ENCODE peak calls at places on chromosomes 16 and 17, in four cellular contexts. J is body of pancreas, H is psoas muscle, F is upper lobe of right lung. N is an unnamed sample.

GRCh38 chr16:77169650-77170236 is 21.2 kb upstream of the MON1B start:
- DNase-seq in J (peak; percentile 60), H (no peak), F (no peak), N (peak; percentile 37)

GRCh38 chr16:25692734-25693508 is 1.2 kb downstream of the HS3ST4 start:
- DNase-seq in J (no peak), H (no peak), F (no peak), N (no peak)

GRCh38 chr17:65131946-65132345 is 5.2 kb upstream of the RGS9 start:
- DNase-seq in J (no peak), H (no peak), F (no peak), N (no peak)

GRCh38 chr17:67093348-67093747 is 49.0 kb downstream of the CACNG1 start:
- DNase-seq in J (no peak), H (no peak), F (no peak), N (no peak)

GRCh38 chr17:81666092-81666341 is 388 bp downstream of the OXLD1 start:
- DNase-seq in J (no peak), H (no peak), F (no peak), N (no peak)

GRCh38 chr16:48538746-48539484 is 71.1 kb downstream of the N4BP1 start:
- DNase-seq in J (peak; percentile 28), H (no peak), F (no peak), N (no peak)

GRCh38 chr16:88631384-88631783 is 7.0 kb upstream of the IL17C start:
- DNase-seq in J (no peak), H (no peak), F (no peak), N (no peak)

GRCh38 chr17:63702223-63702577 is 2.3 kb upstream of the LIMD2 start:
- DNase-seq in J (no peak), H (no peak), F (peak; percentile 68), N (no peak)

GRCh38 chr17:48632579-48633265 is 6.6 kb upstream of the HOXB9 start:
- DNase-seq in J (no peak), H (no peak), F (no peak), N (no peak)

GRCh38 chr17:67211742-67212141 is 33.3 kb downstream of the HELZ start:
- DNase-seq in J (no peak), H (no peak), F (no peak), N (no peak)

GRCh38 chr16:67967183-67967955 is 1.1 kb downstream of the SLC12A4 start:
- DNase-seq in J (no peak), H (no peak), F (no peak), N (no peak)

GRCh38 chr16:85718682-85719081 is 29.9 kb upstream of the GINS2 start:
- DNase-seq in J (peak; percentile 38), H (no peak), F (no peak), N (no peak)

GRCh38 chr16:81666102-81666501 is 113.0 kb upstream of the PLCG2 start:
- DNase-seq in J (no peak), H (no peak), F (no peak), N (no peak)

GRCh38 chr17:69762359-69762758 is 312.7 kb upstream of the KCNJ16 start:
- DNase-seq in J (no peak), H (no peak), F (no peak), N (no peak)
- H3K27ac ChIP-seq in J (no peak overlapping the region), H (no peak overlapping the region), F (no peak overlapping the region), N (no peak overlapping the region)

DNA sequence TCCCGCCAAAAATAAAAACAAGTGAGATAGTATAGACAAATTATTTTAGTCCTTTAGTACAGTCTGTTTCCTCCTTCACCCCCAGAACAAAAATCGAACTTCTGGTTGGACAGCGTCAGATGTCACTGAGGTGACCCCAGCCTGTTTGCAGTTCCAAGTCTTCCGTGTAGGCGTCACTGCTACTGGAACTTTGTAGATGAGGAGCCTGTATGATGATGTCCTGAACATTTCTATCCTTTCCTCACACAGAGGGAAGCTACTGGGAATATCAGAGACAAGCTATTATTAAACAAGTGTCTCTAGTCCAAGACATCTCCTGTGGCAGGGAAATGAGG is 924 bp upstream of the VEZF1 start:
- DNase-seq in J (peak; percentile 43), H (no peak), F (no peak), N (no peak)
- H3K4me3 ChIP-seq in J (no peak overlapping the region), H (peak overlapping the region; percentile 86), F (peak overlapping the region; percentile 83), N (peak overlapping the region; percentile 97)

DNA sequence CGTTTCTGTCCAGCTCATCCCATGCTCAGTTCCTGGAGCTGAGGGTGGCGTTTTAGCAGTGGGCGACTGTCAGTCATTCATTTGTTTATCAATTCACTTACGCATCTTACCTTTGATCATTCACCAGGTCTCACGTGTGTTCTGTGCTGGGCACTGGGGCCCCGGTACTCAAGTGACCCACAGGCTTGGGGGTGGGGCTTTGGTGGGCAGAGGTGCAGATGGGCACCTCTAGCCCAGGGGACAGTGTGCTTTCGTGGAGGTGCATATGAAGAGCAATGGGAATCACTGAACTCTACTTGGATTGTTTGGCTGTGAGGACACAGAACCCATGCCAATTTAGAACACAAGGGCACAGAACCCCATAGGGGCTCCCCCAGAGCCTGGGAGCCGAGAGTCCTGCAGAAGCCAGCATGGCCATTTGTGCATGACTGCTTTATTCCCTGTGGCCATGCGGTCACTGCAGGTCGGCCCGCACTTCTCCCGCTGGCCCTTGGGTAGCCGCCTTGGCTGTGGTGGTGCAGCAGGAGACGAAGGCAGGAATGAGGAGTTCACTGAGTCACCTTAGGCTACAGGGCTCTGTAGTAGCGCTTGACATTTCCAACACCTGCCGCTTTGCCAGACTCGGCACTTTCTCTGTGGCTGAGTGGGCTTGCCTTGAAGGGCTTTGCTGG is 144.6 kb downstream of the SNX29 start:
- DNase-seq in J (no peak), H (no peak), F (peak; percentile 46), N (no peak)
- H3K4me1 ChIP-seq in J (no peaks in the 10 kb centered on the region), H (peaks cover 7% of the 10 kb centered on the region), F (no peaks in the 10 kb centered on the region), N (no peaks in the 10 kb centered on the region)

DNA sequence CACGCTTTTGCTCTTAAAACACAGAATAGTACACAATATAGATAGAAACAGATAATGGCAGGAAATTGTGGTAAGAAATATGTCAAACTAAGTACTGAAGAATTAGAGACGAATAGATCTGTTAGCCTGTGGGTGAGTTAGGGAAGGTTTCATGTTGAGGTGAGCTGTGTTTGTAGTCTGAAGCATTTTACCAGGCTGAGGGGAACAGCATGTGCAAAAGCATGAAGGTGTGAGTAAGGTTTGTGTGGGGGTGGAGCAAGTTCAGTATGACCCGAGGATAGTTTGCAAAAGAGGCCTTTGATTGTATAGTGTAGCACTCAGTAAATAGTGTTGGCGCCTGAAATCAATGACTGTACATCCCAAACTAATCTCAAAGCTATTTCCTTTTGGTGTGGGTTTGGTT is 13.8 kb downstream of the IGSF6 start:
- DNase-seq in J (no peak), H (no peak), F (no peak), N (no peak)
- H3K27ac ChIP-seq in J (no peak overlapping the region), H (no peak overlapping the region), F (no peak overlapping the region), N (no peak overlapping the region)

DNA sequence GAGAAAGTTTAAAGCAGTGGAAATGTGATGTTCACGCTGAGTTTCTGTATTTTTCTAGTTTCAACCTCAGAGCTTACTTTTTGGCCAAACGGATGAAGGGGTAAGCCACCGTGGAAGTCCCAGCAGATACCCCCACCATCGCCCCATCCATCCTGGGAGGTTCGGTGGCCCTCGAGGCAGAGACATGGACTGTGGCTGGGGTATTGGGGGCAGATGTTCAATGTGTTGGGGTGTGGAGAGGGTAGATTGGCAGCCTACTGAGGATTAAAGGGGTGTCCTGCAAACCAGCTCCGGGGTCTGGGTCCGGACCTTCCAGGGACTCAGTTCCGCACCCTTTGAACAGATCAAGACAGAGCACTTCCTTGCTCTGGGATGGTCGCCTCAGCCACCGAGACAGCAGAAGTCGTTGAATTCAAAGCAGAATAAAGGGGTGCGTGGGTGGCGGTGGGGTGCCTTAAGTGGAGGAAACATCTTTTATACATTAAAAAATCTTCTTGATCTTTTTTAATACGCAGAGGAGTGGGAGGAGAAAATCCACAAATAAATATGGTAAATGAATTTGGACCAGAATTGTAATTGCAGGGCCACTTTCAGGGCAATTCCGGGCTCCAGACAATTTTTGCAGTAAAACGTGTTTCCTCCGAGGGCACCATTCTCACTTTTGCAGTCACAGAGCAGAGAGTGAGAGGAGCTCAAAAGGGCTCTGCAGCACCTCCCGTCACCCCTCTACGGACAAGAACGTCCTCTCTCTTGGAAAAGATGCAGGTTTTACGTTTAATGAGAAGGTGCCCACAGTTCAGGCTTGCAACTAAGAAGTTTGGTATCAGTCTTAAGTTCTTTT is 8.2 kb upstream of the CBX8 start:
- DNase-seq in J (no peak), H (no peak), F (no peak), N (no peak)
- H3K4me3 ChIP-seq in J (no peak overlapping the region), H (no peak overlapping the region), F (no peak overlapping the region), N (no peak overlapping the region)

DNA sequence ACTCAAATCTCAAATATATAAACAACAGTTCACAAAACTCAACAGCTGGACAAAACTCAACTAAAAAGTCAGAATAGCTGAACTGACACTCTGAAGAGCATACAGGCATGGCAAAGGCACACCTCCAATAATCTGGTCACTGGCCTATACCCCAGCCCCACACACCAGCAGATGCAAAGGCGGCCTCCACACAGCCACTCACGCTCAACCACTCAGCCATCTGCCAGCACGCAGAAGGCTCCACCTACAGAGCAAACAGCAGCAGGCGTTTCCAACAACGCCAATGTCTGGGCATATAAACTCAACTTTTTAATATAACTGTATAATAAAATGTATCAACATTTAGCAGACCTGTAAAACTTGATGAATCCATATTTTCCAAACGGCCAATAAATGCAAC is 17.2 kb downstream of the USP7 start:
- DNase-seq in J (peak; percentile 38), H (no peak), F (no peak), N (no peak)
- H3K4me1 ChIP-seq in J (peaks cover 81% of the 10 kb centered on the region), H (peaks cover 94% of the 10 kb centered on the region), F (peaks cover 77% of the 10 kb centered on the region), N (peaks cover 11% of the 10 kb centered on the region)

GRCh38 chr17:32355649-32356377 is 5.9 kb downstream of the ZNF207 start:
- DNase-seq in J (no peak), H (no peak), F (no peak), N (no peak)
- H3K27ac ChIP-seq in J (no peak overlapping the region), H (peak overlapping the region; percentile 32), F (no peak overlapping the region), N (no peak overlapping the region)

GRCh38 chr16:71855937-71856662 is 10.3 kb downstream of the ATXN1L start:
- DNase-seq in J (no peak), H (no peak), F (no peak), N (no peak)

GRCh38 chr16:71853413-71853812 is 7.6 kb downstream of the ATXN1L start:
- DNase-seq in J (no peak), H (no peak), F (no peak), N (no peak)

GRCh38 chr16:71852561-71852960 is 6.8 kb downstream of the ATXN1L start:
- DNase-seq in J (no peak), H (no peak), F (no peak), N (no peak)

GRCh38 chr16:71852146-71852545 is 6.4 kb downstream of the ATXN1L start:
- DNase-seq in J (no peak), H (no peak), F (no peak), N (no peak)

DNA sequence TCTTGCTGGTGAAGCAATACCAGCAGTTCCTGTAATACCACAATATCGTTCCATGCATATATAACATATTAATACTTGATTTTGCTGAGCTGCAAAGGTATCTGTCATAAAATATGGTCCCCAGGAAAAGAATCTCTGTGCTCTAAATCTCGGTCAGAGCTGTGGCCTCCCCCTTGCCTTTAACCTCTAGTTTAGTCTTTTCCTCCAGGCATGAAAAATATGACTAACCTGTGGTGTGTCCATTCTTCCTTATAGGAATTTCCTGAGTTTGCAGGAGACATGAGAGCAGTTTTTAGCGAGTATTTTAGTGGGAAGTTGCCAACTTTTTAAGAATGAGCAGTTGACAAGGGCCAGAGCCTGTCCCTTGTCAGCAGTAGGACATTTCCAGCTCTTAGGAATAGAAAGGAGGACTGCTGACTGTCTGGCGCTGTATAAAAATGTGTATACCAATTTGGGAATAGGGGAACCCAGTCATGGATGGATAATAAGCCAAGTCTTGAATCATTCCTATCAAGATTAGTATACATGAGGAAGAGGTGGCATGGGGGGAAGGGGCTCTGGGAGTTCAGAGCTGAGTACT is 8.7 kb downstream of the ATXN1L start:
- DNase-seq in J (no peak), H (no peak), F (no peak), N (no peak)
- H3K4me3 ChIP-seq in J (no peak overlapping the region), H (no peak overlapping the region), F (no peak overlapping the region), N (no peak overlapping the region)

GRCh38 chr16:56413381-56413780 is 12.0 kb downstream of the AMFR start:
- DNase-seq in J (no peak), H (no peak), F (no peak), N (no peak)
- H3K4me1 ChIP-seq in J (peaks cover 15% of the 10 kb centered on the region), H (peaks cover 53% of the 10 kb centered on the region), F (no peaks in the 10 kb centered on the region), N (no peaks in the 10 kb centered on the region)